ENCODE peak calls at places on chromosome 5, in ten cellular contexts. One of them, this sample, is unnamed.

GRCh38 chr5:135452366-135453030 is 347 bp upstream of the TIFAB start:
- DNase-seq in effector memory CD8-positive, alpha-beta T cell: no peak
- DNase-seq in NCI-H2081: no peak
- DNase-seq in heart left ventricle: no peak
- DNase-seq in Daoy: no peak
- DNase-seq in stimulated activated CD4-positive, alpha-beta T cell treated with anti-CD3 and anti-CD28 coated beads, TNF-alpha, amount 100 ng/mL, for 24 hours: no peak
- DNase-seq in fibroblast of villous mesenchyme: no peak
- DNase-seq in neuronal stem cell: no peak
- DNase-seq in mammary epithelial cell: no peak
- DNase-seq in DMS153: no peak
- DNase-seq in this sample: no peak

GRCh38 chr5:54959673-54960418 is 25.5 kb downstream of the ESM1 start:
- DNase-seq in effector memory CD8-positive, alpha-beta T cell: peak
- DNase-seq in NCI-H2081: peak
- DNase-seq in heart left ventricle: no peak
- DNase-seq in Daoy: peak
- DNase-seq in stimulated activated CD4-positive, alpha-beta T cell treated with anti-CD3 and anti-CD28 coated beads, TNF-alpha, amount 100 ng/mL, for 24 hours: peak
- DNase-seq in fibroblast of villous mesenchyme: peak
- DNase-seq in neuronal stem cell: no peak
- DNase-seq in mammary epithelial cell: no peak
- DNase-seq in DMS153: no peak
- DNase-seq in this sample: no peak

GRCh38 chr5:175712681-175713085 is 54.8 kb downstream of the HRH2 start:
- DNase-seq in effector memory CD8-positive, alpha-beta T cell: no peak
- DNase-seq in NCI-H2081: no peak
- DNase-seq in heart left ventricle: no peak
- DNase-seq in Daoy: no peak
- DNase-seq in stimulated activated CD4-positive, alpha-beta T cell treated with anti-CD3 and anti-CD28 coated beads, TNF-alpha, amount 100 ng/mL, for 24 hours: no peak
- DNase-seq in fibroblast of villous mesenchyme: no peak
- DNase-seq in neuronal stem cell: no peak
- DNase-seq in mammary epithelial cell: no peak
- DNase-seq in DMS153: no peak
- DNase-seq in this sample: no peak

GRCh38 chr5:82794876-82795275 is 282.3 kb downstream of the TMEM167A start:
- DNase-seq in effector memory CD8-positive, alpha-beta T cell: no peak
- DNase-seq in NCI-H2081: no peak
- DNase-seq in heart left ventricle: no peak
- DNase-seq in Daoy: peak
- DNase-seq in stimulated activated CD4-positive, alpha-beta T cell treated with anti-CD3 and anti-CD28 coated beads, TNF-alpha, amount 100 ng/mL, for 24 hours: no peak
- DNase-seq in fibroblast of villous mesenchyme: no peak
- DNase-seq in neuronal stem cell: no peak
- DNase-seq in mammary epithelial cell: peak
- DNase-seq in DMS153: no peak
- DNase-seq in this sample: no peak

GRCh38 chr5:180792965-180793287 is 9.7 kb downstream of the MGAT1 start:
- DNase-seq in effector memory CD8-positive, alpha-beta T cell: no peak
- DNase-seq in NCI-H2081: no peak
- DNase-seq in heart left ventricle: no peak
- DNase-seq in Daoy: no peak
- DNase-seq in stimulated activated CD4-positive, alpha-beta T cell treated with anti-CD3 and anti-CD28 coated beads, TNF-alpha, amount 100 ng/mL, for 24 hours: no peak
- DNase-seq in fibroblast of villous mesenchyme: no peak
- DNase-seq in neuronal stem cell: no peak
- DNase-seq in mammary epithelial cell: no peak
- DNase-seq in DMS153: no peak
- DNase-seq in this sample: no peak

GRCh38 chr5:44814761-44815160 is 6.0 kb downstream of the MRPS30 start:
- DNase-seq in effector memory CD8-positive, alpha-beta T cell: no peak
- DNase-seq in NCI-H2081: no peak
- DNase-seq in heart left ventricle: no peak
- DNase-seq in Daoy: no peak
- DNase-seq in stimulated activated CD4-positive, alpha-beta T cell treated with anti-CD3 and anti-CD28 coated beads, TNF-alpha, amount 100 ng/mL, for 24 hours: no peak
- DNase-seq in fibroblast of villous mesenchyme: no peak
- DNase-seq in neuronal stem cell: no peak
- DNase-seq in mammary epithelial cell: no peak
- DNase-seq in DMS153: no peak
- DNase-seq in this sample: no peak

GRCh38 chr5:73625905-73626811 is at the start of gene ARHGEF28:
- DNase-seq in effector memory CD8-positive, alpha-beta T cell: peak
- DNase-seq in NCI-H2081: peak
- DNase-seq in heart left ventricle: peak
- DNase-seq in Daoy: peak
- DNase-seq in stimulated activated CD4-positive, alpha-beta T cell treated with anti-CD3 and anti-CD28 coated beads, TNF-alpha, amount 100 ng/mL, for 24 hours: peak
- DNase-seq in fibroblast of villous mesenchyme: peak
- DNase-seq in neuronal stem cell: peak
- DNase-seq in mammary epithelial cell: peak
- DNase-seq in DMS153: peak
- DNase-seq in this sample: peak

GRCh38 chr5:170573119-170573518 is 69.3 kb downstream of the KCNIP1 start:
- DNase-seq in effector memory CD8-positive, alpha-beta T cell: no peak
- DNase-seq in NCI-H2081: no peak
- DNase-seq in heart left ventricle: no peak
- DNase-seq in Daoy: no peak
- DNase-seq in stimulated activated CD4-positive, alpha-beta T cell treated with anti-CD3 and anti-CD28 coated beads, TNF-alpha, amount 100 ng/mL, for 24 hours: no peak
- DNase-seq in fibroblast of villous mesenchyme: no peak
- DNase-seq in neuronal stem cell: no peak
- DNase-seq in mammary epithelial cell: no peak
- DNase-seq in DMS153: no peak
- DNase-seq in this sample: no peak

GRCh38 chr5:16992006-16992405 is 55.9 kb upstream of the MYO10 start:
- DNase-seq in effector memory CD8-positive, alpha-beta T cell: no peak
- DNase-seq in NCI-H2081: no peak
- DNase-seq in heart left ventricle: no peak
- DNase-seq in Daoy: peak
- DNase-seq in stimulated activated CD4-positive, alpha-beta T cell treated with anti-CD3 and anti-CD28 coated beads, TNF-alpha, amount 100 ng/mL, for 24 hours: no peak
- DNase-seq in fibroblast of villous mesenchyme: no peak
- DNase-seq in neuronal stem cell: no peak
- DNase-seq in mammary epithelial cell: peak
- DNase-seq in DMS153: no peak
- DNase-seq in this sample: peak

GRCh38 chr5:66015296-66015960 is 89.1 kb downstream of the ERBIN start:
- DNase-seq in effector memory CD8-positive, alpha-beta T cell: no peak
- DNase-seq in NCI-H2081: no peak
- DNase-seq in heart left ventricle: no peak
- DNase-seq in Daoy: no peak
- DNase-seq in stimulated activated CD4-positive, alpha-beta T cell treated with anti-CD3 and anti-CD28 coated beads, TNF-alpha, amount 100 ng/mL, for 24 hours: no peak
- DNase-seq in fibroblast of villous mesenchyme: no peak
- DNase-seq in neuronal stem cell: no peak
- DNase-seq in mammary epithelial cell: no peak
- DNase-seq in DMS153: no peak
- DNase-seq in this sample: no peak

GRCh38 chr5:39697891-39698290 is 273.1 kb upstream of the DAB2 start:
- DNase-seq in effector memory CD8-positive, alpha-beta T cell: no peak
- DNase-seq in NCI-H2081: no peak
- DNase-seq in heart left ventricle: no peak
- DNase-seq in Daoy: no peak
- DNase-seq in stimulated activated CD4-positive, alpha-beta T cell treated with anti-CD3 and anti-CD28 coated beads, TNF-alpha, amount 100 ng/mL, for 24 hours: no peak
- DNase-seq in fibroblast of villous mesenchyme: no peak
- DNase-seq in neuronal stem cell: no peak
- DNase-seq in mammary epithelial cell: no peak
- DNase-seq in DMS153: no peak
- DNase-seq in this sample: no peak

GRCh38 chr5:172362755-172363154 is 79.2 kb upstream of the UBTD2 start:
- DNase-seq in effector memory CD8-positive, alpha-beta T cell: no peak
- DNase-seq in NCI-H2081: no peak
- DNase-seq in heart left ventricle: no peak
- DNase-seq in Daoy: no peak
- DNase-seq in stimulated activated CD4-positive, alpha-beta T cell treated with anti-CD3 and anti-CD28 coated beads, TNF-alpha, amount 100 ng/mL, for 24 hours: no peak
- DNase-seq in fibroblast of villous mesenchyme: no peak
- DNase-seq in neuronal stem cell: no peak
- DNase-seq in mammary epithelial cell: peak
- DNase-seq in DMS153: no peak
- DNase-seq in this sample: peak

GRCh38 chr5:170333161-170333909 is 35.8 kb upstream of the LCP2 start:
- DNase-seq in effector memory CD8-positive, alpha-beta T cell: peak
- DNase-seq in NCI-H2081: no peak
- DNase-seq in heart left ventricle: no peak
- DNase-seq in Daoy: no peak
- DNase-seq in stimulated activated CD4-positive, alpha-beta T cell treated with anti-CD3 and anti-CD28 coated beads, TNF-alpha, amount 100 ng/mL, for 24 hours: peak
- DNase-seq in fibroblast of villous mesenchyme: no peak
- DNase-seq in neuronal stem cell: peak
- DNase-seq in mammary epithelial cell: peak
- DNase-seq in DMS153: no peak
- DNase-seq in this sample: no peak

GRCh38 chr5:14039576-14039975 is 95.1 kb upstream of the DNAH5 start:
- DNase-seq in effector memory CD8-positive, alpha-beta T cell: no peak
- DNase-seq in NCI-H2081: no peak
- DNase-seq in heart left ventricle: no peak
- DNase-seq in Daoy: no peak
- DNase-seq in stimulated activated CD4-positive, alpha-beta T cell treated with anti-CD3 and anti-CD28 coated beads, TNF-alpha, amount 100 ng/mL, for 24 hours: no peak
- DNase-seq in fibroblast of villous mesenchyme: no peak
- DNase-seq in neuronal stem cell: no peak
- DNase-seq in mammary epithelial cell: peak
- DNase-seq in DMS153: no peak
- DNase-seq in this sample: peak

GRCh38 chr5:75588666-75589065 is 22.6 kb upstream of the ANKDD1B start:
- DNase-seq in effector memory CD8-positive, alpha-beta T cell: no peak
- DNase-seq in NCI-H2081: no peak
- DNase-seq in heart left ventricle: no peak
- DNase-seq in Daoy: no peak
- DNase-seq in stimulated activated CD4-positive, alpha-beta T cell treated with anti-CD3 and anti-CD28 coated beads, TNF-alpha, amount 100 ng/mL, for 24 hours: no peak
- DNase-seq in fibroblast of villous mesenchyme: no peak
- DNase-seq in neuronal stem cell: no peak
- DNase-seq in mammary epithelial cell: no peak
- DNase-seq in DMS153: no peak
- DNase-seq in this sample: no peak

GRCh38 chr5:151812757-151813309 is 41.1 kb downstream of the G3BP1 start:
- DNase-seq in effector memory CD8-positive, alpha-beta T cell: no peak
- DNase-seq in NCI-H2081: no peak
- DNase-seq in heart left ventricle: peak
- DNase-seq in Daoy: no peak
- DNase-seq in stimulated activated CD4-positive, alpha-beta T cell treated with anti-CD3 and anti-CD28 coated beads, TNF-alpha, amount 100 ng/mL, for 24 hours: no peak
- DNase-seq in fibroblast of villous mesenchyme: peak
- DNase-seq in neuronal stem cell: no peak
- DNase-seq in mammary epithelial cell: no peak
- DNase-seq in DMS153: no peak
- DNase-seq in this sample: peak

GRCh38 chr5:71938886-71939285 is 168.4 kb upstream of the MAP1B start:
- DNase-seq in effector memory CD8-positive, alpha-beta T cell: no peak
- DNase-seq in NCI-H2081: peak
- DNase-seq in heart left ventricle: no peak
- DNase-seq in Daoy: peak
- DNase-seq in stimulated activated CD4-positive, alpha-beta T cell treated with anti-CD3 and anti-CD28 coated beads, TNF-alpha, amount 100 ng/mL, for 24 hours: no peak
- DNase-seq in fibroblast of villous mesenchyme: no peak
- DNase-seq in neuronal stem cell: no peak
- DNase-seq in mammary epithelial cell: peak
- DNase-seq in DMS153: peak
- DNase-seq in this sample: no peak

GRCh38 chr5:59193616-59194319 is 610.9 kb downstream of the RAB3C start:
- DNase-seq in effector memory CD8-positive, alpha-beta T cell: no peak
- DNase-seq in NCI-H2081: no peak
- DNase-seq in heart left ventricle: no peak
- DNase-seq in Daoy: peak
- DNase-seq in stimulated activated CD4-positive, alpha-beta T cell treated with anti-CD3 and anti-CD28 coated beads, TNF-alpha, amount 100 ng/mL, for 24 hours: no peak
- DNase-seq in fibroblast of villous mesenchyme: peak
- DNase-seq in neuronal stem cell: no peak
- DNase-seq in mammary epithelial cell: peak
- DNase-seq in DMS153: no peak
- DNase-seq in this sample: peak

This sample was measured in EH.